ENCODE peak calls at places on chromosomes 5 and 9, in eight cellular contexts. R is IMR-90, B is brain microvascular endothelial cell, W is retinal pigment epithelial cell, S is fibroblast of mammary gland, P is HCT116, E is BE2C, C is psoas muscle. Y is an unnamed sample.

GRCh38 chr5:101390317-101390908 is 487.3 kb upstream of the ST8SIA4 start:
- DNase-seq in R (peak), B (peak), W (peak), S (peak), P (peak), E (peak), C (no peak), Y (peak)

GRCh38 chr9:124771867-124772621 is 933 bp upstream of the NR6A1 start:
- DNase-seq in R (peak), B (peak), W (no peak), S (peak), P (peak), E (peak), C (peak), Y (peak)

GRCh38 chr9:118929317-118929716 is 439.9 kb downstream of the BRINP1 start:
- DNase-seq in R (peak), B (no peak), W (peak), S (peak), P (no peak), E (no peak), C (no peak), Y (peak)

GRCh38 chr5:83871533-83872380 is 151.1 kb upstream of the HAPLN1 start:
- DNase-seq in R (no peak), B (no peak), W (no peak), S (no peak), P (no peak), E (no peak), C (no peak), Y (no peak)

GRCh38 chr5:140342287-140342686 is 4.1 kb downstream of the HBEGF start:
- DNase-seq in R (no peak), B (no peak), W (no peak), S (no peak), P (no peak), E (no peak), C (no peak), Y (no peak)

GRCh38 chr9:31359071-31359470 is 1025.4 kb upstream of the ACO1 start:
- DNase-seq in R (no peak), B (no peak), W (no peak), S (no peak), P (no peak), E (no peak), C (no peak), Y (no peak)

GRCh38 chr5:145943674-145944121 is 7.3 kb downstream of the SH3RF2 start:
- DNase-seq in R (peak), B (no peak), W (no peak), S (peak), P (peak), E (peak), C (no peak), Y (peak)

GRCh38 chr9:109652112-109652511 is 127.9 kb upstream of the PALM2AKAP2 start:
- DNase-seq in R (peak), B (no peak), W (no peak), S (peak), P (no peak), E (no peak), C (no peak), Y (no peak)

GRCh38 chr9:129759329-129759728 is 6.5 kb upstream of the PTGES start:
- DNase-seq in R (no peak), B (no peak), W (no peak), S (no peak), P (no peak), E (no peak), C (no peak), Y (no peak)

GRCh38 chr5:587403-587802 is 24.7 kb upstream of the CEP72 start:
- DNase-seq in R (no peak), B (no peak), W (no peak), S (no peak), P (no peak), E (no peak), C (no peak), Y (no peak)

GRCh38 chr9:113468716-113469448 is 5.4 kb downstream of the RGS3 start:
- DNase-seq in R (no peak), B (no peak), W (no peak), S (no peak), P (no peak), E (no peak), C (peak), Y (no peak)

GRCh38 chr9:71806916-71807315 is 38.6 kb upstream of the CEMIP2 start:
- DNase-seq in R (peak), B (peak), W (peak), S (peak), P (peak), E (peak), C (peak), Y (peak)

GRCh38 chr5:109407913-109408312 is 1.9 kb downstream of the PJA2 start:
- DNase-seq in R (no peak), B (no peak), W (no peak), S (no peak), P (no peak), E (no peak), C (no peak), Y (no peak)

GRCh38 chr9:81537964-81538363 is 151.4 kb downstream of the TLE1 start:
- DNase-seq in R (peak), B (no peak), W (no peak), S (peak), P (no peak), E (no peak), C (no peak), Y (no peak)

GRCh38 chr5:156532921-156533320 is 206.0 kb downstream of the SGCD start:
- DNase-seq in R (no peak), B (no peak), W (no peak), S (no peak), P (no peak), E (no peak), C (no peak), Y (no peak)

GRCh38 chr5:82405618-82406199 is 127.6 kb upstream of the RPS23 start:
- DNase-seq in R (peak), B (peak), W (peak), S (peak), P (no peak), E (no peak), C (no peak), Y (peak)

GRCh38 chr9:224540-225520 is 10.2 kb downstream of the DOCK8 start:
- DNase-seq in R (no peak), B (no peak), W (no peak), S (no peak), P (no peak), E (no peak), C (no peak), Y (no peak)

GRCh38 chr5:25649628-25650265 is 1005.0 kb upstream of the CDH10 start:
- DNase-seq in R (no peak), B (no peak), W (no peak), S (no peak), P (no peak), E (no peak), C (no peak), Y (no peak)

GRCh38 chr9:126745574-126746411 is 59.0 kb upstream of the ZBTB43 start:
- DNase-seq in R (no peak), B (no peak), W (no peak), S (no peak), P (no peak), E (no peak), C (no peak), Y (no peak)

GRCh38 chr5:173435543-173435942 is 107.3 kb upstream of the STC2 start:
- DNase-seq in R (no peak), B (no peak), W (no peak), S (no peak), P (no peak), E (no peak), C (peak), Y (no peak)

GRCh38 chr5:167623354-167623753 is 668.1 kb upstream of the WWC1 start:
- DNase-seq in R (no peak), B (no peak), W (no peak), S (no peak), P (no peak), E (no peak), C (no peak), Y (no peak)

GRCh38 chr9:121620777-121621437 is 30.5 kb upstream of the DAB2IP start:
- DNase-seq in R (no peak), B (no peak), W (no peak), S (peak), P (no peak), E (peak), C (no peak), Y (peak)

GRCh38 chr5:976849-977751 is 31.5 kb upstream of the NKD2 start:
- DNase-seq in R (no peak), B (no peak), W (no peak), S (no peak), P (no peak), E (no peak), C (peak), Y (no peak)

GRCh38 chr5:84688566-84688965 is 303.9 kb upstream of the EDIL3 start:
- DNase-seq in R (peak), B (peak), W (no peak), S (peak), P (no peak), E (no peak), C (no peak), Y (peak)

GRCh38 chr5:132489871-132490483 is 596 bp downstream of the IRF1 start:
- DNase-seq in R (peak), B (no peak), W (no peak), S (peak), P (no peak), E (peak), C (peak), Y (no peak)

GRCh38 chr9:136409557-136410455 is 608 bp downstream of the ENTR1 start:
- DNase-seq in R (peak), B (peak), W (peak), S (peak), P (no peak), E (peak), C (no peak), Y (peak)

GRCh38 chr9:36017278-36017677 is 19.4 kb upstream of the RECK start:
- DNase-seq in R (peak), B (no peak), W (no peak), S (no peak), P (no peak), E (no peak), C (no peak), Y (no peak)

GRCh38 chr5:126414874-126415502 is 8.2 kb upstream of the GRAMD2B start:
- DNase-seq in R (peak), B (peak), W (peak), S (peak), P (no peak), E (no peak), C (no peak), Y (peak)

GRCh38 chr9:8555767-8556500 is 756.4 kb upstream of the DMAC1 start:
- DNase-seq in R (no peak), B (peak), W (peak), S (peak), P (no peak), E (no peak), C (no peak), Y (peak)

DNA sequence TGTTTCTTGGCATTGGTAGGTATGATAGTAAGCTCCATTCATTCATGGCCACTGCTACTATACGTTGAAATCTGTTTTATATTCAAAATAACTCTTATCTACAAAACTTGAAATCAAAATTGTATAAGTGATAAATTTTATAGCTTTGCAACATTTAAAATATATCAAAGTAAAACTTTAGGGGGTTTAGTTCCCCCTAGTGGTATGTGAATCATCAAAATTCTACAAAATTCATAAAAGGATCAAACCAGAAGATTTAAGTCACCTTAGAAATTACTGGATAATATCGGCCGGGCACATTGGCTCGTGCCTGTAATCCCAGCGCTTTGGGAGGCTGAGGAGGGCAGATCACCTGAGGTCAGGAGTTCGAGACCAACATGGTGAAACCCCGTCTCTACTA is 243.0 kb upstream of the CDH18 start:
- DNase-seq in R (peak), B (no peak), W (no peak), S (no peak), P (no peak), E (no peak), C (no peak), Y (no peak)
- TF ChIP-seq CTCF in R (peak), B (no peak), W (peak), S (no peak), P (no peak), E (no peak), C (no peak), Y (no peak)

DNA sequence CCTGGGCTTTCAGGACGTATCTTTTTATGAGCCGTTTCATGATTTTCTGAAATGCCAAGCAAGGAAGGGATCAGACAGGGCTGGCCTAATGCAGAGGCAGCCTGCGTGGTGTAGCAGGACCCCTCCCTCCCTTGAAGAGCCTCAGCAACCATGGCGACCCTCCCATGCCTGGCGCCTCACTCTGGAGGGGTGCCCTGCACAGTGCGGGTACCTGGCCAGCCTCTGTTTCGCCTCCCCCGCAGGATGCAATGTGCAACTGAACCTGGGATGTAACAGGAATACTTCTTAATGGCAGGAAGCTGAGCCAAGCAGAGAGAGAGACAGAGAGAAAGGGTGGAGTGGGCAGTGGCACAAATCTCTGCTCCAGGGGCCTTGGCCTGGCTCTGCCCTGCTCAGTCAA is 23.3 kb upstream of the SMIM32 start:
- DNase-seq in R (no peak), B (no peak), W (no peak), S (no peak), P (no peak), E (no peak), C (no peak), Y (no peak)
- H3K4me3 ChIP-seq in R (no peak), B (no peak), W (no peak), S (no peak), P (no peak), E (no peak), C (no peak), Y (no peak)

DNA sequence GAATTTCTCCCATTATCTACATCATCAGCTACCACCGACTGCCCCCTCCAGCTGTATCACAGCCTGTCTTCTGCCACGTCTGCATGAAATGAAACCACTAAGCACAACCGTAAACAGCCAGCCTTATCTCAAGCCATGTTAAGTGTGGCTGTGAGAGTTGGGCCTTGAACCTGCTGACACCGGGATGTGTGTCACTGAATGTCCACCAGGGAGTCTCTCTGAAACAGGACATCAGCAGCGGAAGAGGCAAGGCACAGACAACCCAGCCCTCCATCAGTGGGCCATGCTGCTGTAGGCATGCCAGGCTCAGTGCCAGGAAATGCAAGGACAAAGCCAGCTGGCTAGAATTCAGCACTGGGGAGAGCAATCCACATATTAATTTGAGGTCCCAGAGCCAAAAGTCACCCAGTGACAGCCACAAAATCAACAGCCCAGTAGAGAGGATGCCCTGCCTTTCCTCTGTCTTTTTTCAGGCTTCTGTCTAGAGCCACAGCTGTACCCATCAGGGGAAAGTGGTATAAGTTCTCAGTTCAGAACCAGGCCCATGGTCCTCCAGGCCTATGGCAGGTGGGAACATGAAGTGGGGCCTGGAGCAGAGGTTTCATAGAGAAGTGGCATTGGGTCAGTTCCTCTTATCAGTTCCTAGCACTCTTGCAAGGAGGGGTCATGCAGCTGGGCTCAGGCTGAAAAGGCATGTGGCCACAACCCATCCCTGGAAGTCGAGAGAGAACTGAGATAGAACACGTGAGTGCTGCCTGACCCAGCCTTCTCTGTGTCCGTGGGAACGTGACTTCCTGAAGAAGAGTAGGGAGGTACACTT is 199.5 kb downstream of the ESM1 start:
- DNase-seq in R (peak), B (no peak), W (no peak), S (no peak), P (no peak), E (peak), C (no peak), Y (peak)
- TF ChIP-seq CTCF in R (no peak), B (no peak), W (no peak), S (no peak), P (no peak), E (no peak), C (no peak), Y (no peak)

DNA sequence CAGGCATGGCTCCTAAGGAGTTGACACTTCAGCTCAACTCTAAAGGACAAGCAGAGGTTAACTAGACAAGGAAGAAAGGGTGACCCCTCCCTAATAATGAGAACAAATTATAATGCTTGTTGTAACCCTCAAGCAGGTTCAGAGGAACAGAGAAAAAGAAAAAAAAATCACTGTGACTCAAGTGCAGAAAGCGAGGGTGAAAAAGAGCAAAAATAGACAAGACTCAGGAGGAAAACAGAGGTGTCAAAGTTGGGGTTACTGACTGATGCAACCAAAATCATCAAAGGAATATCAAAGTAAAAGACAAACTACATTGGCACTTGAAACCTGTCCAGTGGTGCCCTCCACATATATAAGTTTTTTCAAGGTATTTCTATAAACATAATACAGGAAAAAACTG is 28.4 kb downstream of the FBXW11 start:
- DNase-seq in R (no peak), B (no peak), W (no peak), S (no peak), P (no peak), E (no peak), C (no peak), Y (no peak)
- H3K4me3 ChIP-seq in R (no peak), B (no peak), W (no peak), S (no peak), P (no peak), E (no peak), C (no peak), Y (no peak)

DNA sequence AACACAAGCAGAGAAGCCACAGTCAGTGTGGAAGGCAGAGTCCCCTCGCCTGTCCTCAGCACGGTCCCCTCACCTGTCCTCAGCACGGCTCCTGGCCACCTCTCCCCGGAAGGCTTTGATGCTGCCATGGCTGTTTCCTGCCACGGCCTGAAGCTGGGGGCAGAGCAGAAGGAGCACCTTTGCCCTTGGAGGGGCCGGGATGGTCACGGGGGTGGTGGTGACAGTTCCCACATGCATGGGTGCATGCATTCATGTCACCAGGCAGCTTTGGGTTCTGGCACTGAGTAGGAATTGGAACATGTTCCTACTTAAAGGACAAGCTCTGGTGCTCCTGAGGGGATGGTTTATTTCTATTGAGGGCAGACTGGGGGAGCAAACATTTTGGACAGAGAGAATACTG is 57.8 kb upstream of the PHYKPL start:
- DNase-seq in R (no peak), B (no peak), W (no peak), S (no peak), P (no peak), E (no peak), C (peak), Y (no peak)
- TF ChIP-seq CTCF in R (no peak), B (no peak), W (no peak), S (no peak), P (no peak), E (no peak), C (no peak), Y (no peak)

DNA sequence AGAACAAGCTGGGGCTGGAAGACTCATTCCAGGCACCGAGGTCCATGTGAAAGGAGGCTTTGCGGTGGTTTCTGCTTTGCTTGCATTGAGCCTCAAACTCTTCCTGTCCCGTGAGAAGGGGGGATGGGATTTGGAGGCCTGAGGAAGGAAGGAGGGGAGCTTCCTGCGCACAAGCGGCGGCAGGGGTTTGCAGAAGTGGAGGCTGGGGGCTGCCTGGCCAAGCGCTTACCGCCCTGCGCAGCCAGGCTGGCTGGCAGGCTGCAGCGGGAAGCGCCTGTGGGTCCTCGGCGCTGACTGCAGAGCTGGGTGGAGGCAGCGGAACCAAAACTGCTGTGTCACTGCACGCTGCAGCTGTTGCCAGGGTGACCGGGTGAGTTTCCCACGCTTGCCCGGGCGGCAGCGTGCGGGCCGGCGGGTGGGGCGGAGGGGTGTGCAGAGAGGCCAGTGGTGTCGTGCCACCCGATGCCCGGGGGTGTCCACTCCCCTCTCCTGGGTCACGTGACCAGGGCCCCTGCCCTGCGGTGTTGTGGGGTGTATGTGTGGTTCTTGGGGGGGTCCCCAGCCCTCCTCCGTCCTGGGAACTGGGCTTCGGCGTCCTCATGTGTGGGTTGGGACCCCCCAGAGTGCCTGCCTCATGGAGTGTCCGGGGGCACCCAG is 81.0 kb downstream of the RXRA start:
- DNase-seq in R (peak), B (peak), W (peak), S (peak), P (peak), E (peak), C (peak), Y (peak)
- H3K4me3 ChIP-seq in R (peak), B (peak), W (peak), S (peak), P (peak), E (peak), C (peak), Y (peak)